ENCODE peak calls at places on chromosomes 4 and X, in nine cellular contexts. I, Z, C, H, W, M, S, D and B are unnamed samples.

GRCh38 chr4:88308587-88308986 is 24.2 kb upstream of the PPM1K start:
- ATAC-seq in S (no peak), I (no peak), H (no peak), W (no peak), Z (no peak), M (no peak), D (no peak), C (no peak), B (no peak)

GRCh38 chrX:11386001-11386523 is 92.8 kb downstream of the AMELX start:
- ATAC-seq in C (no peak), S (peak; percentile 81), D (peak; percentile 17), Z (no peak), I (no peak), W (no peak), H (no peak), M (no peak), B (no peak)

GRCh38 chrX:95536111-95536510 is 1148.5 kb upstream of the DIAPH2 start:
- ATAC-seq in W (no peak), Z (no peak), C (no peak), S (no peak), M (no peak), D (no peak), I (no peak), H (no peak), B (no peak)

GRCh38 chr4:134470544-134470943 is 269.0 kb upstream of the PABPC4L start:
- ATAC-seq in Z (no peak), W (no peak), H (no peak), I (no peak), D (no peak), S (no peak), M (no peak), C (no peak), B (no peak)

GRCh38 chr4:163384434-163384833 is 40.7 kb downstream of the NPY5R start:
- ATAC-seq in H (no peak), I (no peak), Z (no peak), C (no peak), M (no peak), D (no peak), W (no peak), S (no peak), B (no peak)

GRCh38 chr4:78308517-78308916 is 243.1 kb upstream of the ANXA3 start:
- ATAC-seq in D (no peak), M (no peak), W (no peak), Z (no peak), C (no peak), I (no peak), H (no peak), S (no peak), B (no peak)

GRCh38 chr4:175419120-175419774 is 392.8 kb downstream of the GPM6A start:
- ATAC-seq in W (no peak), D (no peak), C (no peak), I (no peak), M (no peak), H (no peak), S (peak; percentile 71), Z (no peak), B (no peak)

GRCh38 chr4:100317032-100317864 is 127.0 kb upstream of the DDIT4L start:
- ATAC-seq in S (no peak), Z (no peak), H (no peak), D (no peak), C (no peak), W (no peak), M (no peak), I (no peak), B (no peak)

GRCh38 chrX:106170318-106170717 is 2.2 kb downstream of the PWWP3B start:
- ATAC-seq in S (no peak), I (no peak), M (no peak), C (peak; percentile 41), Z (no peak), W (no peak), D (no peak), H (no peak), B (no peak)

GRCh38 chr4:76305033-76305687 is 1.4 kb upstream of the STBD1 start:
- ATAC-seq in H (peak; percentile 35), D (no peak), I (peak; percentile 72), Z (peak; percentile 29), M (peak; percentile 50), W (peak; percentile 33), C (no peak), S (no peak), B (no peak)

GRCh38 chrX:111133389-111133788 is 37.4 kb downstream of the PAK3 start:
- ATAC-seq in I (no peak), M (no peak), W (no peak), Z (no peak), D (no peak), S (no peak), H (no peak), C (no peak), B (no peak)

GRCh38 chr4:52823478-52824092 is 38.5 kb upstream of the RASL11B start:
- ATAC-seq in C (no peak), M (peak; percentile 85), S (no peak), D (no peak), W (no peak), Z (peak; percentile 45), I (no peak), H (no peak), B (no peak)

GRCh38 chrX:5086388-5086787 is 1142.3 kb downstream of the NLGN4X start:
- ATAC-seq in M (no peak), Z (no peak), W (no peak), D (no peak), C (no peak), H (no peak), S (no peak), I (no peak), B (no peak)

GRCh38 chr4:142565771-142566170 is 280.3 kb downstream of the INPP4B start:
- ATAC-seq in S (no peak), D (no peak), H (peak; percentile 69), M (peak; percentile 77), I (no peak), Z (peak; percentile 76), W (peak; percentile 76), C (no peak), B (no peak)

GRCh38 chrX:19566359-19567141 is 51.2 kb upstream of the MAP3K15 start:
- ATAC-seq in C (no peak), W (peak; percentile 76), H (no peak), M (peak; percentile 84), Z (peak; percentile 54), S (no peak), I (peak; percentile 91), D (no peak), B (peak; percentile 89)

GRCh38 chr4:113325876-113326615 is 276.6 kb downstream of the ANK2 start:
- ATAC-seq in S (no peak), Z (no peak), C (no peak), W (no peak), D (no peak), I (no peak), H (no peak), M (no peak), B (no peak)

GRCh38 chr4:38703625-38704024 is 39.6 kb downstream of the KLF3 start:
- ATAC-seq in H (no peak), W (no peak), Z (no peak), C (no peak), D (no peak), M (no peak), S (no peak), I (no peak), B (peak; percentile 75)

GRCh38 chr4:68218044-68218443 is 27.4 kb downstream of the TMPRSS11B start:
- ATAC-seq in I (no peak), W (no peak), H (no peak), S (no peak), Z (no peak), C (no peak), D (no peak), M (no peak), B (no peak)